ENCODE peak calls at places on chromosomes 4 and X, in eight cellular contexts. A, C, T, U, H, G, B and Q are unnamed samples. For H3K9me3, the result is how much of the 10 kb centered on the place peaks cover.

GRCh38 chr4:22372958-22373357 is 142.9 kb downstream of the ADGRA3 start:
- DNase-seq in A (no peak), C (no peak), T (no peak), H (no peak), G (no peak), B (no peak), U (no peak), Q (no peak)

GRCh38 chrX:56233100-56233499 is 944 bp downstream of the KLF8 start:
- DNase-seq in B (no peak), T (no peak), A (peak), U (no peak), G (no peak), C (no peak), H (no peak), Q (no peak)

GRCh38 chrX:97372006-97372766 is 488.5 kb downstream of the RPA4 start:
- DNase-seq in A (no peak), H (no peak), C (no peak), T (no peak), U (no peak), B (no peak), G (no peak), Q (no peak)

GRCh38 chr4:89434364-89434988 is 126.9 kb upstream of the GPRIN3 start:
- DNase-seq in B (no peak), A (peak), U (no peak), G (no peak), C (peak), H (no peak), T (no peak), Q (no peak)

GRCh38 chrX:119669424-119670037 is 23.4 kb downstream of the SEPTIN6 start:
- DNase-seq in B (no peak), A (peak), G (no peak), U (no peak), H (no peak), T (no peak), C (no peak), Q (no peak)

GRCh38 chr4:44196796-44197195 is 251.8 kb downstream of the KCTD8 start:
- DNase-seq in A (no peak), B (no peak), H (no peak), T (no peak), C (no peak), G (no peak), U (no peak), Q (no peak)

GRCh38 chr4:66062044-66062443 is 391.8 kb upstream of the EPHA5 start:
- DNase-seq in B (no peak), T (no peak), C (no peak), A (no peak), H (no peak), G (no peak), U (no peak), Q (no peak)

GRCh38 chrX:7076245-7076661 is 71.3 kb upstream of the STS start:
- DNase-seq in H (no peak), B (no peak), U (peak), A (no peak), T (no peak), C (no peak), G (no peak), Q (no peak)

GRCh38 chrX:109760241-109760921 is 27.3 kb upstream of the ACSL4 start:
- DNase-seq in A (peak), B (no peak), G (no peak), C (peak), T (no peak), U (no peak), H (no peak), Q (no peak)

GRCh38 chr4:40204507-40205258 is 7.9 kb downstream of the RHOH start:
- DNase-seq in C (no peak), T (no peak), B (no peak), H (no peak), A (no peak), U (no peak), G (no peak), Q (no peak)

GRCh38 chrX:8783100-8784098 is 17.8 kb downstream of the FAM9A start:
- DNase-seq in B (no peak), G (peak), T (no peak), U (no peak), C (peak), H (no peak), A (no peak), Q (peak)

GRCh38 chrX:133402042-133402453 is 13.2 kb downstream of the GPC4 start:
- DNase-seq in G (no peak), H (no peak), T (no peak), U (no peak), A (no peak), C (no peak), B (no peak), Q (no peak)

GRCh38 chr4:2250003-2250763 is 8.3 kb upstream of the HAUS3 start:
- DNase-seq in U (no peak), A (no peak), T (no peak), B (no peak), C (no peak), G (peak), H (no peak), Q (no peak)

GRCh38 chrX:112834016-112834855 is 6.4 kb downstream of the AMOT start:
- DNase-seq in C (no peak), H (peak), A (peak), G (no peak), U (no peak), T (no peak), B (no peak), Q (no peak)

GRCh38 chr4:2246384-2247127 is 4.6 kb upstream of the HAUS3 start:
- DNase-seq in A (no peak), H (no peak), G (peak), T (no peak), U (peak), B (no peak), C (no peak), Q (no peak)

GRCh38 chr4:122512430-122512829 is 55.9 kb upstream of the IL2 start:
- DNase-seq in C (no peak), B (no peak), H (no peak), T (no peak), A (no peak), G (no peak), U (no peak), Q (no peak)

GRCh38 chr4:16916719-16917337 is 18.4 kb upstream of the LDB2 start:
- DNase-seq in G (peak), H (no peak), B (no peak), U (peak), C (peak), T (no peak), A (peak), Q (peak)

GRCh38 chr4:85028910-85029309 is 62.4 kb upstream of the WDFY3 start:
- DNase-seq in G (no peak), U (no peak), H (no peak), T (no peak), A (no peak), C (no peak), B (no peak), Q (no peak)

GRCh38 chrX:79369871-79370270 is 2.7 kb upstream of the ITM2A start:
- DNase-seq in H (no peak), G (no peak), U (no peak), T (no peak), A (no peak), C (no peak), B (no peak), Q (no peak)

DNA sequence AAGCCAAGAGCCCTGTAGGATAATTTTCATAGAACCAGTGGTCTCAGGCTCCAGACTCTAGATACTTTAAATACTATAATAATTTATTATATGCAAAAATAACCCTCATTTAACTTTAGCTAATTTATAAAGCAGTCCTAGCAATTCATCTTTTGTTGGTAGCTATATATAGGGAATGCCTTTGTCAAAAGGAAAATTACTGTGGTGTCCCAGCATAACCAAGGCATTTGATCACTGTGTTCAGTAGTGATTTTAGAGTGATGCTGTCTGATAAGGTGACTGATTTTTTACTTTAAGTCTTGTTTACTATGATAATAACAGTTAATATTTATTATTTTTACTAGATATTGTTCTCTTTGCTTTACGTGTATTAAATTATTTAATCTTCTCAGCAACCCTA is 61.2 kb downstream of the PAQR3 start:
- DNase-seq in H (no peak), U (no peak), B (no peak), A (no peak), T (no peak), C (no peak), G (no peak), Q (no peak)
- H3K9me3 ChIP-seq in H (under half), U (under half), B (under half), A (under half), T (under half), C (under half), G (under half), Q (under half)

DNA sequence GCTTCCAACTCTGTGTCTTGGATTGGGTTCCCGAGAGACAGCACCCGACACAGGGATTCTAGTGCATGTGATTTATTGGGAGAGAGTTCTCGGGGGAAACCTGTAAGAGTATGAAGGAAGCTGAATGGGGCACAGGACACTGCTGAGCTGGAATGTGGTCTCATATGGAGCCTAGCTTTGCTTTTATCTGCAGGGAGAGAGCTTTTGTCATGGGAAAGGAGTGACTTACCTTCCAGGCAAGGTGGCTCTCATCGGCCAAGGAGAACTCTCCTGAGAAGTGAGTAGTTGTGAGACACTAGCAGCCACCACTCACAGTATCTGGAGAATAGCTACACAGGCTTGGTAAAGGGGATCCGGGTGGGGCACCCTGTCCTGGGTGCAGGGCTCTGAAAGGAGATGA is 124.5 kb downstream of the NHS start:
- DNase-seq in H (no peak), B (no peak), G (no peak), T (no peak), C (no peak), A (no peak), U (no peak), Q (no peak)
- H3K27ac ChIP-seq in H (no peak), B (no peak), G (no peak), T (no peak), C (no peak), A (no peak), U (no peak), Q (no peak)

GRCh38 chrX:22689290-22689689 is 310.5 kb upstream of the DDX53 start:
- DNase-seq in C (no peak), B (no peak), T (no peak), A (no peak), G (no peak), H (no peak), U (no peak), Q (no peak)

GRCh38 chrX:22691966-22692565 is 307.7 kb upstream of the DDX53 start:
- DNase-seq in C (no peak), A (no peak), U (no peak), G (no peak), B (no peak), T (no peak), H (no peak), Q (no peak)

GRCh38 chrX:22690116-22690515 is 309.6 kb upstream of the DDX53 start:
- DNase-seq in U (no peak), B (no peak), H (peak), T (no peak), G (no peak), A (peak), C (no peak), Q (no peak)

GRCh38 chrX:22686138-22686541 is 313.6 kb upstream of the DDX53 start:
- DNase-seq in T (no peak), G (no peak), C (no peak), U (no peak), H (peak), A (peak), B (no peak), Q (no peak)
- H3K9me3 ChIP-seq in T (under half), G (under half), C (under half), U (under half), H (under half), A (under half), B (under half), Q (under half)

GRCh38 chrX:23501974-23502373 is 165.3 kb upstream of the PRDX4 start:
- DNase-seq in G (no peak), H (no peak), T (no peak), U (no peak), B (no peak), A (no peak), C (no peak), Q (no peak)
- H3K27ac ChIP-seq in G (no peak), H (no peak), T (no peak), U (no peak), B (no peak), A (no peak), C (no peak), Q (no peak)

GRCh38 chr4:121408-122084 is 2.8 kb upstream of the ZNF718 start:
- DNase-seq in C (peak), T (no peak), A (no peak), H (no peak), G (no peak), U (no peak), B (no peak), Q (no peak)

GRCh38 chr4:125085-125820 is 952 bp downstream of the ZNF718 start:
- DNase-seq in H (no peak), A (peak), U (peak), B (no peak), C (peak), T (no peak), G (peak), Q (no peak)

GRCh38 chr4:124275-125081 is at the start of gene ZNF718:
- DNase-seq in C (peak), U (peak), H (peak), A (peak), T (peak), B (peak), G (peak), Q (peak)

GRCh38 chr4:120616-121015 is 3.7 kb upstream of the ZNF718 start:
- DNase-seq in U (no peak), G (no peak), B (no peak), T (no peak), H (no peak), A (no peak), C (no peak), Q (no peak)

GRCh38 chr4:125833-126232 is 1.5 kb downstream of the ZNF718 start:
- DNase-seq in B (no peak), C (no peak), T (no peak), A (no peak), G (no peak), H (no peak), U (no peak), Q (no peak)
- H3K9me3 ChIP-seq in B (under half), C (under half), T (under half), A (under half), G (under half), H (under half), U (under half), Q (under half)

DNA sequence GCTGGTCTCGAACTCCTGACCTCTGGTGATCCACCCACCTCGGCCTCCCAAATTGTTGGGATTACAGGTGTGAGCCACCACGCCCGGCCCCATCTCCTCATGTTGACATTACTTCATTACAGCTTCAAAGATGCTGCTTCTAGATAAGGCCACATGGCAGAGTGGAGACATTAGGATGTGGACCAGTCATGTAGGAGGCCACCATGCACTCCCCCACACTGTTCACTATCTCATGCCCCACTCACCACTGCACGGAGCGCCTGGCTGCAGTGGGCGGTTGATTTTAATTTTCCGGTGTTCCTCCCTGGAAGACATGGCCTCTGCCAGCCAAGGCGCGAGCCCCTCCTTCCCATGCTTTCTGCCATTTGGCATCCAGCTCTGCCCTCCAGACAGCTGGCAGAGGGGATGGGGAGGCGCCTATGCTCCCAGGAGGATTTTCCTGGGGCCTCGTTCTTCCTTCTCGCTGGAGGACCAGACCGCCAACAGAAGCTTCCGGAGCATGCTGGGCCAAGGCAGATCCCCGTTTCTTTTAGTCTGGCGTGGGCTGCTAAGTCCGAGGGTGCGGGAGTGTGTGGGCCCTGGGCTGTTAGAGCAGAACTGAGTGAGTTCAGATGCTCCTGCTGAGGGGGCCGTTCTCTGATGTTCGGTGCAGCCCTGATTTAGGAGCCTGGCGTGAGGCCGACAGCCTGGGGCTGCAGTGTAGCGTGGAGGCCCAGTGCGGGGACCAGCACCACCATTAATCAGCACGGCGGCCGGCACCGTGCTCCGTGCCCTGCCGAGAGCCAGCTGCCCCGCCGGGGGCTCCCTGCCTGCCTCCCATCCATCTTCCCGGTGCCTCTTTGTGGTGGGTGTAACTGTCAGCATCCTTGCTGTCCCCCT is 93.1 kb downstream of the SORCS2 start:
- DNase-seq in G (no peak), B (no peak), C (no peak), H (no peak), U (no peak), T (no peak), A (no peak), Q (no peak)
- H3K27ac ChIP-seq in G (no peak), B (peak), C (no peak), H (no peak), U (no peak), T (no peak), A (no peak), Q (no peak)

DNA sequence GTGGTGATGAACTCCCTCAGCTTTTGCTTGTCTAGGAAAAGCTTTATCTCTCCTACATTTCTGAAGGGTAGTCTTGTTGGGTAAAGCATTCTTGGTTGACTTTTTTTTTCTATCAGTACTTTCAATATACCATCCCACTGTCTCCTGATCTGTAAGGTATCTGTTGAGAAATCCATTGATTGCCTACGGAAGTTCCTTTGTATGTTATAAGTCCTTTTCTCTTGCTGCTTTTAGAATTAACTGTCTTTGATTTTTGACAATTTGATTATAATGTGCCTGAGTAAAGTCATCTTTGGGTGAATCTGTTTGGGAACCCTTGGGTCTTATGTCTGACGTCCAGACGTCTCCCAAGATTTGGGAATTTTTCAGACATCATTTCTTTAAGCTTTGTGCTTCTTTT is 30.8 kb downstream of the SCLT1 start:
- DNase-seq in G (no peak), H (no peak), T (no peak), U (no peak), C (no peak), A (no peak), B (no peak), Q (no peak)
- H3K9me3 ChIP-seq in G (under half), H (under half), T (under half), U (under half), C (half or more), A (under half), B (half or more), Q (under half)

GRCh38 chrX:150150780-150151125 is 212.4 kb upstream of the MAMLD1 start:
- DNase-seq in C (no peak), G (no peak), A (no peak), U (no peak), T (no peak), H (no peak), B (no peak), Q (no peak)
- H3K27ac ChIP-seq in C (no peak), G (no peak), A (no peak), U (no peak), T (no peak), H (no peak), B (no peak), Q (no peak)

GRCh38 chr4:163194593-163194992 is 27.9 kb upstream of the NAF1 start:
- DNase-seq in G (no peak), H (no peak), T (no peak), A (no peak), B (no peak), U (no peak), C (no peak), Q (no peak)

GRCh38 chr4:163195247-163195765 is 28.6 kb upstream of the NAF1 start:
- DNase-seq in H (no peak), B (no peak), G (no peak), A (no peak), T (no peak), U (no peak), C (no peak), Q (no peak)

GRCh38 chr4:163193717-163194116 is 27.0 kb upstream of the NAF1 start:
- DNase-seq in G (no peak), B (no peak), A (no peak), U (no peak), H (no peak), T (no peak), C (no peak), Q (no peak)

GRCh38 chr4:163196904-163197505 is 30.3 kb upstream of the NAF1 start:
- DNase-seq in T (no peak), B (no peak), A (no peak), H (no peak), U (no peak), C (no peak), G (no peak), Q (no peak)

GRCh38 chr4:163191999-163192398 is 25.3 kb upstream of the NAF1 start:
- DNase-seq in T (no peak), C (peak), G (no peak), B (no peak), A (no peak), H (no peak), U (no peak), Q (peak)
- H3K9me3 ChIP-seq in T (under half), C (under half), G (under half), B (half or more), A (under half), H (under half), U (under half), Q (under half)

GRCh38 chr4:165124488-165124887 is 11.8 kb upstream of the TMEM192 start:
- DNase-seq in A (no peak), B (no peak), G (no peak), U (no peak), H (no peak), C (no peak), T (no peak), Q (no peak)
- H3K27ac ChIP-seq in A (no peak), B (no peak), G (no peak), U (no peak), H (no peak), C (no peak), T (no peak), Q (no peak)